ENCODE peak calls at places on chromosomes 4 and X, in ten cellular contexts. One of them, this sample, is unnamed.

GRCh38 chrX:1249101-1249887 is 19.3 kb upstream of the CSF2RA start:
- DNase-seq in Calu3: peak
- DNase-seq in uterus: peak
- DNase-seq in NCI-H510A treated with DMSO at 0.1 percent for 48 hours: no peak
- DNase-seq in NCI-H524: no peak
- DNase-seq in astrocyte of the spinal cord: no peak
- DNase-seq in kidney: no peak
- DNase-seq in glomerular endothelial cell: no peak
- DNase-seq in osteoblast: peak
- DNase-seq in Daoy: peak
- DNase-seq in this sample: no peak

GRCh38 chr4:575281-576141 is 584 bp downstream of the TMEM271 start:
- DNase-seq in Calu3: no peak
- DNase-seq in uterus: no peak
- DNase-seq in NCI-H510A treated with DMSO at 0.1 percent for 48 hours: no peak
- DNase-seq in NCI-H524: no peak
- DNase-seq in astrocyte of the spinal cord: peak
- DNase-seq in kidney: no peak
- DNase-seq in glomerular endothelial cell: no peak
- DNase-seq in osteoblast: peak
- DNase-seq in Daoy: peak
- DNase-seq in this sample: peak

GRCh38 chrX:31057691-31058090 is 14.2 kb downstream of the FTHL17 start:
- DNase-seq in Calu3: no peak
- DNase-seq in uterus: no peak
- DNase-seq in NCI-H510A treated with DMSO at 0.1 percent for 48 hours: no peak
- DNase-seq in NCI-H524: no peak
- DNase-seq in astrocyte of the spinal cord: no peak
- DNase-seq in kidney: no peak
- DNase-seq in glomerular endothelial cell: no peak
- DNase-seq in osteoblast: no peak
- DNase-seq in Daoy: no peak
- DNase-seq in this sample: no peak

GRCh38 chr4:24965627-24966026 is 52.8 kb upstream of the CCDC149 start:
- DNase-seq in Calu3: no peak
- DNase-seq in uterus: no peak
- DNase-seq in NCI-H510A treated with DMSO at 0.1 percent for 48 hours: no peak
- DNase-seq in NCI-H524: no peak
- DNase-seq in astrocyte of the spinal cord: no peak
- DNase-seq in kidney: no peak
- DNase-seq in glomerular endothelial cell: no peak
- DNase-seq in osteoblast: no peak
- DNase-seq in Daoy: no peak
- DNase-seq in this sample: peak

GRCh38 chr4:8252301-8253173 is 17.0 kb upstream of the HTRA3 start:
- DNase-seq in Calu3: no peak
- DNase-seq in uterus: no peak
- DNase-seq in NCI-H510A treated with DMSO at 0.1 percent for 48 hours: no peak
- DNase-seq in NCI-H524: no peak
- DNase-seq in astrocyte of the spinal cord: no peak
- DNase-seq in kidney: peak
- DNase-seq in glomerular endothelial cell: no peak
- DNase-seq in osteoblast: peak
- DNase-seq in Daoy: no peak
- DNase-seq in this sample: no peak

GRCh38 chr4:68906238-68907137 is 45.1 kb downstream of the UGT2A3 start:
- DNase-seq in Calu3: peak
- DNase-seq in uterus: no peak
- DNase-seq in NCI-H510A treated with DMSO at 0.1 percent for 48 hours: peak
- DNase-seq in NCI-H524: no peak
- DNase-seq in astrocyte of the spinal cord: no peak
- DNase-seq in kidney: no peak
- DNase-seq in glomerular endothelial cell: no peak
- DNase-seq in osteoblast: no peak
- DNase-seq in Daoy: no peak
- DNase-seq in this sample: no peak

GRCh38 chr4:139014391-139015268 is 951 bp upstream of the NOCT start:
- DNase-seq in Calu3: peak
- DNase-seq in uterus: peak
- DNase-seq in NCI-H510A treated with DMSO at 0.1 percent for 48 hours: peak
- DNase-seq in NCI-H524: peak
- DNase-seq in astrocyte of the spinal cord: peak
- DNase-seq in kidney: no peak
- DNase-seq in glomerular endothelial cell: peak
- DNase-seq in osteoblast: peak
- DNase-seq in Daoy: peak
- DNase-seq in this sample: peak

GRCh38 chrX:149365552-149365951 is 139.6 kb downstream of the IDS start:
- DNase-seq in Calu3: no peak
- DNase-seq in uterus: no peak
- DNase-seq in NCI-H510A treated with DMSO at 0.1 percent for 48 hours: no peak
- DNase-seq in NCI-H524: no peak
- DNase-seq in astrocyte of the spinal cord: no peak
- DNase-seq in kidney: no peak
- DNase-seq in glomerular endothelial cell: no peak
- DNase-seq in osteoblast: no peak
- DNase-seq in Daoy: no peak
- DNase-seq in this sample: no peak

GRCh38 chr4:160880186-160880585 is 1283.6 kb downstream of the FSTL5 start:
- DNase-seq in Calu3: no peak
- DNase-seq in uterus: no peak
- DNase-seq in NCI-H510A treated with DMSO at 0.1 percent for 48 hours: no peak
- DNase-seq in NCI-H524: no peak
- DNase-seq in astrocyte of the spinal cord: no peak
- DNase-seq in kidney: no peak
- DNase-seq in glomerular endothelial cell: no peak
- DNase-seq in osteoblast: no peak
- DNase-seq in Daoy: no peak
- DNase-seq in this sample: no peak

GRCh38 chr4:73430188-73430587 is 5.8 kb upstream of the AFP start:
- DNase-seq in Calu3: no peak
- DNase-seq in uterus: no peak
- DNase-seq in NCI-H510A treated with DMSO at 0.1 percent for 48 hours: no peak
- DNase-seq in NCI-H524: no peak
- DNase-seq in astrocyte of the spinal cord: no peak
- DNase-seq in kidney: no peak
- DNase-seq in glomerular endothelial cell: no peak
- DNase-seq in osteoblast: no peak
- DNase-seq in Daoy: no peak
- DNase-seq in this sample: no peak

GRCh38 chr4:77504407-77504806 is 101.2 kb upstream of the CXCL13 start:
- DNase-seq in Calu3: no peak
- DNase-seq in uterus: no peak
- DNase-seq in NCI-H510A treated with DMSO at 0.1 percent for 48 hours: no peak
- DNase-seq in NCI-H524: no peak
- DNase-seq in astrocyte of the spinal cord: no peak
- DNase-seq in kidney: no peak
- DNase-seq in glomerular endothelial cell: no peak
- DNase-seq in osteoblast: no peak
- DNase-seq in Daoy: no peak
- DNase-seq in this sample: no peak

GRCh38 chr4:88008624-88009235 is 1.3 kb downstream of the PKD2 start:
- DNase-seq in Calu3: no peak
- DNase-seq in uterus: no peak
- DNase-seq in NCI-H510A treated with DMSO at 0.1 percent for 48 hours: no peak
- DNase-seq in NCI-H524: no peak
- DNase-seq in astrocyte of the spinal cord: peak
- DNase-seq in kidney: no peak
- DNase-seq in glomerular endothelial cell: no peak
- DNase-seq in osteoblast: peak
- DNase-seq in Daoy: no peak
- DNase-seq in this sample: peak

GRCh38 chr4:54265366-54265765 is 36.3 kb downstream of the PDGFRA start:
- DNase-seq in Calu3: no peak
- DNase-seq in uterus: no peak
- DNase-seq in NCI-H510A treated with DMSO at 0.1 percent for 48 hours: no peak
- DNase-seq in NCI-H524: no peak
- DNase-seq in astrocyte of the spinal cord: no peak
- DNase-seq in kidney: no peak
- DNase-seq in glomerular endothelial cell: no peak
- DNase-seq in osteoblast: no peak
- DNase-seq in Daoy: no peak
- DNase-seq in this sample: no peak

GRCh38 chrX:107576841-107577240 is 51.5 kb upstream of the PRPS1 start:
- DNase-seq in Calu3: no peak
- DNase-seq in uterus: no peak
- DNase-seq in NCI-H510A treated with DMSO at 0.1 percent for 48 hours: no peak
- DNase-seq in NCI-H524: no peak
- DNase-seq in astrocyte of the spinal cord: no peak
- DNase-seq in kidney: no peak
- DNase-seq in glomerular endothelial cell: no peak
- DNase-seq in osteoblast: no peak
- DNase-seq in Daoy: no peak
- DNase-seq in this sample: no peak

GRCh38 chrX:101460669-101461068 is 24.6 kb upstream of the ARMCX4 start:
- DNase-seq in Calu3: no peak
- DNase-seq in uterus: no peak
- DNase-seq in NCI-H510A treated with DMSO at 0.1 percent for 48 hours: no peak
- DNase-seq in NCI-H524: peak
- DNase-seq in astrocyte of the spinal cord: no peak
- DNase-seq in kidney: no peak
- DNase-seq in glomerular endothelial cell: no peak
- DNase-seq in osteoblast: no peak
- DNase-seq in Daoy: no peak
- DNase-seq in this sample: peak

GRCh38 chr4:139950568-139950967 is 203.4 kb downstream of the MAML3 start:
- DNase-seq in Calu3: no peak
- DNase-seq in uterus: no peak
- DNase-seq in NCI-H510A treated with DMSO at 0.1 percent for 48 hours: no peak
- DNase-seq in NCI-H524: no peak
- DNase-seq in astrocyte of the spinal cord: peak
- DNase-seq in kidney: no peak
- DNase-seq in glomerular endothelial cell: no peak
- DNase-seq in osteoblast: peak
- DNase-seq in Daoy: peak
- DNase-seq in this sample: no peak

GRCh38 chr4:168907119-168907698 is 102.8 kb downstream of the CBR4 start:
- DNase-seq in Calu3: no peak
- DNase-seq in uterus: no peak
- DNase-seq in NCI-H510A treated with DMSO at 0.1 percent for 48 hours: no peak
- DNase-seq in NCI-H524: no peak
- DNase-seq in astrocyte of the spinal cord: peak
- DNase-seq in kidney: no peak
- DNase-seq in glomerular endothelial cell: no peak
- DNase-seq in osteoblast: no peak
- DNase-seq in Daoy: peak
- DNase-seq in this sample: peak

GRCh38 chrX:111100191-111100590 is 4.2 kb downstream of the PAK3 start:
- DNase-seq in Calu3: peak
- DNase-seq in uterus: no peak
- DNase-seq in NCI-H510A treated with DMSO at 0.1 percent for 48 hours: peak
- DNase-seq in NCI-H524: no peak
- DNase-seq in astrocyte of the spinal cord: peak
- DNase-seq in kidney: no peak
- DNase-seq in glomerular endothelial cell: no peak
- DNase-seq in osteoblast: peak
- DNase-seq in Daoy: peak
- DNase-seq in this sample: peak

GRCh38 chrX:151564035-151564434 is 560 bp downstream of the PASD1 start:
- DNase-seq in Calu3: no peak
- DNase-seq in uterus: no peak
- DNase-seq in NCI-H510A treated with DMSO at 0.1 percent for 48 hours: no peak
- DNase-seq in NCI-H524: no peak
- DNase-seq in astrocyte of the spinal cord: no peak
- DNase-seq in kidney: no peak
- DNase-seq in glomerular endothelial cell: no peak
- DNase-seq in osteoblast: no peak
- DNase-seq in Daoy: no peak
- DNase-seq in this sample: no peak

GRCh38 chr4:1591107-1591506 is 93.0 kb downstream of the FAM53A start:
- DNase-seq in Calu3: no peak
- DNase-seq in uterus: no peak
- DNase-seq in NCI-H510A treated with DMSO at 0.1 percent for 48 hours: no peak
- DNase-seq in NCI-H524: no peak
- DNase-seq in astrocyte of the spinal cord: no peak
- DNase-seq in kidney: no peak
- DNase-seq in glomerular endothelial cell: no peak
- DNase-seq in osteoblast: peak
- DNase-seq in Daoy: no peak
- DNase-seq in this sample: no peak